ENCODE peak calls at places on chromosome 20, in six cellular contexts. B, N, U, Q, M and D are unnamed samples.

GRCh38 chr20:20452254-20452676 is 84.4 kb downstream of the INSM1 start:
- DNase-seq in B (peak; percentile 40), N (peak; percentile 80), U (peak; percentile 46), Q (peak; percentile 77), M (no peak), D (peak; percentile 61)

GRCh38 chr20:61438285-61438684 is 186.2 kb downstream of the CDH4 start:
- DNase-seq in B (no peak), N (no peak), U (no peak), Q (no peak), M (no peak), D (no peak)

GRCh38 chr20:9498322-9498721 is 16.1 kb upstream of the LAMP5 start:
- DNase-seq in B (no peak), N (peak; percentile 22), U (no peak), Q (no peak), M (no peak), D (no peak)

GRCh38 chr20:2816030-2816582 is at the start of gene TMEM239:
- DNase-seq in B (no peak), N (no peak), U (no peak), Q (no peak), M (no peak), D (no peak)

GRCh38 chr20:13141541-13141940 is 79.5 kb upstream of the ISM1 start:
- DNase-seq in B (no peak), N (no peak), U (no peak), Q (no peak), M (no peak), D (no peak)

GRCh38 chr20:7106910-7107309 is 339.4 kb downstream of the BMP2 start:
- DNase-seq in B (no peak), N (no peak), U (no peak), Q (no peak), M (no peak), D (no peak)

GRCh38 chr20:19889011-19889953 is 127.9 kb upstream of the NAA20 start:
- DNase-seq in B (no peak), N (peak; percentile 91), U (no peak), Q (no peak), M (no peak), D (no peak)

GRCh38 chr20:438581-439469 is 23.5 kb downstream of the TBC1D20 start:
- DNase-seq in B (peak; percentile 58), N (no peak), U (peak; percentile 52), Q (no peak), M (no peak), D (peak; percentile 50)

GRCh38 chr20:23245553-23246128 is 105.0 kb upstream of the NXT1 start:
- DNase-seq in B (no peak), N (no peak), U (no peak), Q (no peak), M (peak; percentile 51), D (no peak)

GRCh38 chr20:45445805-45446562 is 23.6 kb upstream of the WFDC2 start:
- DNase-seq in B (no peak), N (no peak), U (peak; percentile 30), Q (no peak), M (peak; percentile 69), D (no peak)

GRCh38 chr20:41738584-41739193 is 120.5 kb upstream of the CHD6 start:
- DNase-seq in B (peak; percentile 15), N (peak; percentile 1), U (peak; percentile 22), Q (no peak), M (peak; percentile 65), D (peak; percentile 25)

GRCh38 chr20:9660236-9660868 is 146.0 kb downstream of the LAMP5 start:
- DNase-seq in B (no peak), N (peak; percentile 1), U (no peak), Q (no peak), M (peak; percentile 11), D (peak; percentile 0)

GRCh38 chr20:8021541-8022269 is 2.1 kb upstream of the TMX4 start:
- DNase-seq in B (no peak), N (no peak), U (no peak), Q (no peak), M (no peak), D (no peak)

GRCh38 chr20:3471397-3472021 is 691 bp downstream of the ATRN start:
- DNase-seq in B (no peak), N (no peak), U (no peak), Q (no peak), M (no peak), D (no peak)